ENCODE peak calls at places on chromosomes 2 and 18, in six cellular contexts. O is T-cell, V is HAP-1, H is Calu3, J is thoracic aorta, B is GM23248. U is an unnamed sample.

GRCh38 chr2:209556354-209556961 is 132.6 kb downstream of the MAP2 start:
- DNase-seq in O (no peak), H (peak; percentile 22), B (peak; percentile 64), J (no peak), V (peak; percentile 66), U (no peak)

GRCh38 chr2:134392689-134393476 is 139.0 kb downstream of the MGAT5 start:
- DNase-seq in B (peak; percentile 63), J (no peak), H (no peak), O (no peak), V (no peak), U (no peak)

GRCh38 chr2:106956879-106957278 is 70.9 kb upstream of the ST6GAL2 start:
- DNase-seq in V (no peak), J (no peak), H (no peak), B (peak; percentile 97), O (no peak), U (no peak)

GRCh38 chr2:85066874-85067351 is 66.3 kb upstream of the TCF7L1 start:
- DNase-seq in O (peak; percentile 16), H (peak; percentile 79), J (peak; percentile 58), V (peak; percentile 76), B (peak; percentile 87), U (peak; percentile 28)

GRCh38 chr2:176527141-176527901 is 258.1 kb downstream of the MTX2 start:
- DNase-seq in H (no peak), J (no peak), O (no peak), V (no peak), B (peak; percentile 27), U (no peak)

GRCh38 chr2:216031960-216032689 is 18.8 kb upstream of the MREG start:
- DNase-seq in H (no peak), B (peak; percentile 88), J (no peak), O (no peak), V (peak; percentile 61), U (no peak)

GRCh38 chr2:26572589-26572988 is 68.6 kb downstream of the CIB4 start:
- DNase-seq in B (no peak), J (no peak), H (no peak), O (no peak), V (no peak), U (no peak)

GRCh38 chr2:70010222-70011111 is 49.0 kb upstream of the ASPRV1 start:
- DNase-seq in H (peak; percentile 30), V (no peak), B (no peak), J (no peak), O (no peak), U (no peak)

GRCh38 chr18:79720359-79720733 is 40.7 kb downstream of the CTDP1 start:
- DNase-seq in V (no peak), J (no peak), B (peak; percentile 38), H (no peak), O (no peak), U (no peak)

GRCh38 chr2:217166241-217166640 is 306.4 kb upstream of the TNP1 start:
- DNase-seq in B (peak; percentile 72), O (no peak), V (peak; percentile 38), H (peak; percentile 25), J (no peak), U (no peak)

GRCh38 chr2:169980001-169980400 is 152.7 kb downstream of the UBR3 start:
- DNase-seq in H (no peak), V (no peak), B (no peak), O (no peak), J (no peak), U (no peak)

GRCh38 chr2:133673570-133673969 is 105.3 kb upstream of the NCKAP5 start:
- DNase-seq in H (no peak), B (no peak), V (no peak), J (no peak), O (no peak), U (no peak)